ENCODE peak calls at places on chromosomes 2 and 18, in ten cellular contexts. One of them, this sample, is unnamed.

GRCh38 chr18:44700652-44701051 is 20.0 kb downstream of the SETBP1 start:
- DNase-seq in tibial artery: peak; percentile 81
- DNase-seq in colonic mucosa: no peak
- DNase-seq in DND-41: no peak
- DNase-seq in cardiac fibroblast: peak; percentile 40
- DNase-seq in A549: no peak
- DNase-seq in cardiac muscle cell: peak; percentile 61
- DNase-seq in breast epithelium: no peak
- DNase-seq in fibroblast of mammary gland: peak; percentile 81
- DNase-seq in esophagus squamous epithelium: no peak
- DNase-seq in this sample: no peak

GRCh38 chr2:113896791-113897190 is 6.9 kb downstream of the ACTR3 start:
- DNase-seq in tibial artery: no peak
- DNase-seq in colonic mucosa: no peak
- DNase-seq in DND-41: no peak
- DNase-seq in cardiac fibroblast: no peak
- DNase-seq in A549: no peak
- DNase-seq in cardiac muscle cell: peak; percentile 55
- DNase-seq in breast epithelium: no peak
- DNase-seq in fibroblast of mammary gland: no peak
- DNase-seq in esophagus squamous epithelium: no peak
- DNase-seq in this sample: no peak

GRCh38 chr2:126723281-126723815 is 67.4 kb downstream of the GYPC start:
- DNase-seq in tibial artery: no peak
- DNase-seq in colonic mucosa: no peak
- DNase-seq in DND-41: no peak
- DNase-seq in cardiac fibroblast: no peak
- DNase-seq in A549: no peak
- DNase-seq in cardiac muscle cell: no peak
- DNase-seq in breast epithelium: no peak
- DNase-seq in fibroblast of mammary gland: no peak
- DNase-seq in esophagus squamous epithelium: no peak
- DNase-seq in this sample: no peak

GRCh38 chr2:128468186-128468585 is 149.5 kb upstream of the HS6ST1 start:
- DNase-seq in tibial artery: no peak
- DNase-seq in colonic mucosa: peak; percentile 7
- DNase-seq in DND-41: peak; percentile 4
- DNase-seq in cardiac fibroblast: no peak
- DNase-seq in A549: no peak
- DNase-seq in cardiac muscle cell: no peak
- DNase-seq in breast epithelium: no peak
- DNase-seq in fibroblast of mammary gland: no peak
- DNase-seq in esophagus squamous epithelium: no peak
- DNase-seq in this sample: no peak

GRCh38 chr2:147711031-147711430 is 133.8 kb upstream of the ACVR2A start:
- DNase-seq in tibial artery: no peak
- DNase-seq in colonic mucosa: no peak
- DNase-seq in DND-41: no peak
- DNase-seq in cardiac fibroblast: no peak
- DNase-seq in A549: no peak
- DNase-seq in cardiac muscle cell: no peak
- DNase-seq in breast epithelium: no peak
- DNase-seq in fibroblast of mammary gland: no peak
- DNase-seq in esophagus squamous epithelium: no peak
- DNase-seq in this sample: no peak

GRCh38 chr18:41643427-41643826 is 311.6 kb upstream of the PIK3C3 start:
- DNase-seq in tibial artery: no peak
- DNase-seq in colonic mucosa: no peak
- DNase-seq in DND-41: no peak
- DNase-seq in cardiac fibroblast: peak; percentile 2
- DNase-seq in A549: no peak
- DNase-seq in cardiac muscle cell: no peak
- DNase-seq in breast epithelium: no peak
- DNase-seq in fibroblast of mammary gland: no peak
- DNase-seq in esophagus squamous epithelium: no peak
- DNase-seq in this sample: no peak

GRCh38 chr2:73961274-73961673 is 23.4 kb upstream of the TET3 start:
- DNase-seq in tibial artery: no peak
- DNase-seq in colonic mucosa: no peak
- DNase-seq in DND-41: no peak
- DNase-seq in cardiac fibroblast: no peak
- DNase-seq in A549: no peak
- DNase-seq in cardiac muscle cell: no peak
- DNase-seq in breast epithelium: no peak
- DNase-seq in fibroblast of mammary gland: no peak
- DNase-seq in esophagus squamous epithelium: no peak
- DNase-seq in this sample: no peak

GRCh38 chr2:153551698-153552097 is 73.1 kb upstream of the RPRM start:
- DNase-seq in tibial artery: no peak
- DNase-seq in colonic mucosa: no peak
- DNase-seq in DND-41: no peak
- DNase-seq in cardiac fibroblast: no peak
- DNase-seq in A549: no peak
- DNase-seq in cardiac muscle cell: no peak
- DNase-seq in breast epithelium: no peak
- DNase-seq in fibroblast of mammary gland: no peak
- DNase-seq in esophagus squamous epithelium: no peak
- DNase-seq in this sample: no peak

GRCh38 chr2:180004731-180005130 is 2.4 kb downstream of the CWC22 start:
- DNase-seq in tibial artery: no peak
- DNase-seq in colonic mucosa: no peak
- DNase-seq in DND-41: no peak
- DNase-seq in cardiac fibroblast: no peak
- DNase-seq in A549: no peak
- DNase-seq in cardiac muscle cell: no peak
- DNase-seq in breast epithelium: no peak
- DNase-seq in fibroblast of mammary gland: peak; percentile 73
- DNase-seq in esophagus squamous epithelium: no peak
- DNase-seq in this sample: no peak

GRCh38 chr2:180002198-180002597 is 4.9 kb downstream of the CWC22 start:
- DNase-seq in tibial artery: no peak
- DNase-seq in colonic mucosa: no peak
- DNase-seq in DND-41: no peak
- DNase-seq in cardiac fibroblast: no peak
- DNase-seq in A549: no peak
- DNase-seq in cardiac muscle cell: no peak
- DNase-seq in breast epithelium: no peak
- DNase-seq in fibroblast of mammary gland: no peak
- DNase-seq in esophagus squamous epithelium: no peak
- DNase-seq in this sample: no peak

GRCh38 chr2:180003566-180003965 is 3.5 kb downstream of the CWC22 start:
- DNase-seq in tibial artery: no peak
- DNase-seq in colonic mucosa: no peak
- DNase-seq in DND-41: no peak
- DNase-seq in cardiac fibroblast: no peak
- DNase-seq in A549: no peak
- DNase-seq in cardiac muscle cell: no peak
- DNase-seq in breast epithelium: no peak
- DNase-seq in fibroblast of mammary gland: no peak
- DNase-seq in esophagus squamous epithelium: no peak
- DNase-seq in this sample: no peak

GRCh38 chr2:180000434-180000833 is 6.7 kb downstream of the CWC22 start:
- DNase-seq in tibial artery: no peak
- DNase-seq in colonic mucosa: no peak
- DNase-seq in DND-41: no peak
- DNase-seq in cardiac fibroblast: peak; percentile 59
- DNase-seq in A549: no peak
- DNase-seq in cardiac muscle cell: peak; percentile 37
- DNase-seq in breast epithelium: no peak
- DNase-seq in fibroblast of mammary gland: peak; percentile 48
- DNase-seq in esophagus squamous epithelium: no peak
- DNase-seq in this sample: no peak

GRCh38 chr2:180001726-180002125 is 5.4 kb downstream of the CWC22 start:
- DNase-seq in tibial artery: no peak
- DNase-seq in colonic mucosa: no peak
- DNase-seq in DND-41: no peak
- DNase-seq in cardiac fibroblast: no peak
- DNase-seq in A549: no peak
- DNase-seq in cardiac muscle cell: no peak
- DNase-seq in breast epithelium: no peak
- DNase-seq in fibroblast of mammary gland: no peak
- DNase-seq in esophagus squamous epithelium: no peak
- DNase-seq in this sample: no peak
- TF ChIP-seq CTCF in tibial artery: no peak
- TF ChIP-seq CTCF in colonic mucosa: no peak
- TF ChIP-seq CTCF in DND-41: no peak
- TF ChIP-seq CTCF in cardiac fibroblast: no peak
- TF ChIP-seq CTCF in A549: no peak
- TF ChIP-seq CTCF in cardiac muscle cell: peak; percentile 8
- TF ChIP-seq CTCF in breast epithelium: no peak
- TF ChIP-seq CTCF in fibroblast of mammary gland: peak; percentile 16
- TF ChIP-seq CTCF in esophagus squamous epithelium: no peak
- TF ChIP-seq CTCF in this sample: no peak

DNA sequence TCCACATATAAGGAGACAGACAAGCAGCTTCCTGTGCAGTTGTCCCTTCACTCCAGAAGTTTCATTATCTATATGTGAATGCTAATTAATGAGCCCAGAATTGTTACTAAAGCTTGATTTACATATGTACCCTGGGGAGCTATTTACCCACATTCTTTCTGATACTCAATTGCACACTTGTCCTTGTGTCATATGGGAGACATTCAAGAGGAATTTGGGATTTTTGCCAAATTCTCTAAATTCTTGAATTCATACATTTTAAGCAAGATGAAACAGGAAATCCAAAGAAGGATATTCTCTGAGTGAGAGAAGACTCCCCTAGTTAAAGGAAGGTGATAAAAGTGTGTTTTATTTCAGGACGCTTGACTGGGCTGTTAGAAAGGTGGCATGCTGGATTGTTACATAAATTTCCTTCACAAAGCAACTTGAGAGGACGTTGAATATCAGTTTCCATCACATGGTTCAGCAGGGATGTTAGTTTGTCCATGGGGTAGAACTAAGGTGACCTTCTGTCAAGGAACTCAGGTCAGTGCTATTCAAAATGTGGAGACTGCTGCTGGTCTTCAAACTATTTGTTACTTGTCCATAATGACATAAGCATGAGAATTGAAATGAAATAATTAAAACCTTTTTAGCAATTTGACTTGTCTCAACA is 368.2 kb downstream of the IRS1 start:
- DNase-seq in tibial artery: no peak
- DNase-seq in colonic mucosa: no peak
- DNase-seq in DND-41: no peak
- DNase-seq in cardiac fibroblast: peak; percentile 89
- DNase-seq in A549: no peak
- DNase-seq in cardiac muscle cell: peak; percentile 59
- DNase-seq in breast epithelium: no peak
- DNase-seq in fibroblast of mammary gland: no peak
- DNase-seq in esophagus squamous epithelium: no peak
- DNase-seq in this sample: no peak
- H3K4me3 ChIP-seq in tibial artery: no peak overlapping the region
- H3K4me3 ChIP-seq in colonic mucosa: no peak overlapping the region
- H3K4me3 ChIP-seq in DND-41: no peak overlapping the region
- H3K4me3 ChIP-seq in cardiac fibroblast: no peak overlapping the region
- H3K4me3 ChIP-seq in A549: no peak overlapping the region
- H3K4me3 ChIP-seq in cardiac muscle cell: no peak overlapping the region
- H3K4me3 ChIP-seq in breast epithelium: no peak overlapping the region
- H3K4me3 ChIP-seq in fibroblast of mammary gland: no peak overlapping the region
- H3K4me3 ChIP-seq in esophagus squamous epithelium: no peak overlapping the region
- H3K4me3 ChIP-seq in this sample: no peak overlapping the region

DNA sequence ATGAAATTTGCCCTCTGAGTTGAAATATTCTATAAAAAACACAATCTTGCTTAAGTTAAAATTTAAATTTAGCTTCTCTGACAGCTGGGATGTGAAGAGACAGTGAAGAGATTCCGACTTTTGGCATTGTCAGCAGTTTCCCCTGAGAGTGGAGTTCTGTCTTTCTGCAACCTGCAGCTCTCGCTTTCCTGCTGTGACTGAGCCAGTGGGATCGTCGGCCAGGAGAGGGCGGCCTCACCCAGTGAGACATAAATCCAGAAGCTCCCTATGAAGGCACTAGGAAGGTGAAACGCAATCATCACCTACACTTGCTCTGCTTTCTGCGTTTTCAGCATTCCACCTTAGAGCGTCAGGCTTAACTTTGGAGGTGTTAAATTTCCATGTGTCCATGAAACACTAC is 75.4 kb upstream of the HNMT start:
- DNase-seq in tibial artery: no peak
- DNase-seq in colonic mucosa: peak; percentile 50
- DNase-seq in DND-41: peak; percentile 5
- DNase-seq in cardiac fibroblast: peak; percentile 49
- DNase-seq in A549: peak; percentile 61
- DNase-seq in cardiac muscle cell: peak; percentile 43
- DNase-seq in breast epithelium: no peak
- DNase-seq in fibroblast of mammary gland: peak; percentile 10
- DNase-seq in esophagus squamous epithelium: no peak
- DNase-seq in this sample: no peak
- TF ChIP-seq CTCF in tibial artery: peak; percentile 14
- TF ChIP-seq CTCF in colonic mucosa: peak; percentile 27
- TF ChIP-seq CTCF in DND-41: peak; percentile 39
- TF ChIP-seq CTCF in cardiac fibroblast: peak; percentile 65
- TF ChIP-seq CTCF in A549: peak; percentile 61
- TF ChIP-seq CTCF in cardiac muscle cell: peak; percentile 74
- TF ChIP-seq CTCF in breast epithelium: no peak
- TF ChIP-seq CTCF in fibroblast of mammary gland: peak; percentile 42
- TF ChIP-seq CTCF in esophagus squamous epithelium: no peak
- TF ChIP-seq CTCF in this sample: peak; percentile 56

GRCh38 chr18:46554406-46554805 is 102.6 kb downstream of the LOXHD1 start:
- DNase-seq in tibial artery: no peak
- DNase-seq in colonic mucosa: no peak
- DNase-seq in DND-41: no peak
- DNase-seq in cardiac fibroblast: no peak
- DNase-seq in A549: no peak
- DNase-seq in cardiac muscle cell: no peak
- DNase-seq in breast epithelium: no peak
- DNase-seq in fibroblast of mammary gland: no peak
- DNase-seq in esophagus squamous epithelium: no peak
- DNase-seq in this sample: no peak

GRCh38 chr18:46556590-46557206 is 100.3 kb downstream of the LOXHD1 start:
- DNase-seq in tibial artery: no peak
- DNase-seq in colonic mucosa: no peak
- DNase-seq in DND-41: no peak
- DNase-seq in cardiac fibroblast: no peak
- DNase-seq in A549: no peak
- DNase-seq in cardiac muscle cell: no peak
- DNase-seq in breast epithelium: no peak
- DNase-seq in fibroblast of mammary gland: no peak
- DNase-seq in esophagus squamous epithelium: no peak
- DNase-seq in this sample: no peak

GRCh38 chr18:46559296-46559695 is 97.7 kb downstream of the LOXHD1 start:
- DNase-seq in tibial artery: no peak
- DNase-seq in colonic mucosa: no peak
- DNase-seq in DND-41: no peak
- DNase-seq in cardiac fibroblast: no peak
- DNase-seq in A549: no peak
- DNase-seq in cardiac muscle cell: no peak
- DNase-seq in breast epithelium: no peak
- DNase-seq in fibroblast of mammary gland: no peak
- DNase-seq in esophagus squamous epithelium: no peak
- DNase-seq in this sample: no peak

GRCh38 chr18:46555213-46555612 is 101.8 kb downstream of the LOXHD1 start:
- DNase-seq in tibial artery: no peak
- DNase-seq in colonic mucosa: no peak
- DNase-seq in DND-41: no peak
- DNase-seq in cardiac fibroblast: no peak
- DNase-seq in A549: no peak
- DNase-seq in cardiac muscle cell: no peak
- DNase-seq in breast epithelium: no peak
- DNase-seq in fibroblast of mammary gland: no peak
- DNase-seq in esophagus squamous epithelium: no peak
- DNase-seq in this sample: no peak

DNA sequence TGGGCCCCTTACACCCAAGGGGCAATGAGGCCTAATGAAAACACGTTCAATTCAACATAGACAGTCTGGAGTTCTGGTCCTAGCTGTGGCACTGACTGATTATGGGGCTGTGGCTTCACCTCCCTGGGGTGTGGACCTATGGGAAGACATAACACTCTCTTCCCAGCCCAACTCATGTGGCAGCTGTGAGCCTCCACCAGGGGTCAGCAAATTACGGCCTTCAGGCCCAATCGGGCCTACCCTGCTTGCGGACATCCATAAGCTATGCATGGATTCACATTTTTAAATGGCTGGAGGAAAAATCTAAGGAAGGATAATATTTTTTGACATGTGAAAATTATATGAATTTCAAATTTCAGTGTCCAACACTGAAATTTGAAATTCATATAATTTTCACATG is 101.3 kb downstream of the LOXHD1 start:
- DNase-seq in tibial artery: no peak
- DNase-seq in colonic mucosa: no peak
- DNase-seq in DND-41: peak; percentile 8
- DNase-seq in cardiac fibroblast: no peak
- DNase-seq in A549: peak; percentile 49
- DNase-seq in cardiac muscle cell: peak; percentile 12
- DNase-seq in breast epithelium: no peak
- DNase-seq in fibroblast of mammary gland: peak; percentile 12
- DNase-seq in esophagus squamous epithelium: no peak
- DNase-seq in this sample: no peak
- H3K4me3 ChIP-seq in tibial artery: no peak overlapping the region
- H3K4me3 ChIP-seq in colonic mucosa: no peak overlapping the region
- H3K4me3 ChIP-seq in DND-41: no peak overlapping the region
- H3K4me3 ChIP-seq in cardiac fibroblast: no peak overlapping the region
- H3K4me3 ChIP-seq in A549: no peak overlapping the region
- H3K4me3 ChIP-seq in cardiac muscle cell: no peak overlapping the region
- H3K4me3 ChIP-seq in breast epithelium: no peak overlapping the region
- H3K4me3 ChIP-seq in fibroblast of mammary gland: no peak overlapping the region
- H3K4me3 ChIP-seq in esophagus squamous epithelium: no peak overlapping the region
- H3K4me3 ChIP-seq in this sample: no peak overlapping the region